ENCODE peak calls at places on chromosomes 5 and 9, in four cellular contexts. D is heart right ventricle; I is upper lobe of right lung; N is stimulated activated effector memory CD8-positive, alpha-beta T cell treated with anti-CD3 and anti-CD28 coated beads, Interleukin-12 subunit alpha, Interleukin-12 subunit beta, amount 100 ng/mL, for 72 hours. W is an unnamed sample.
A peak's percentile ranks its signal among the peaks of the same experiment; 100 is the strongest.

GRCh38 chr9:36174731-36175130 is 5.5 kb downstream of the CCIN start:
- ATAC-seq in D (no peak), N (no peak), I (no peak), W (no peak)

GRCh38 chr9:115393976-115394775 is 276.2 kb upstream of the TNC start:
- ATAC-seq in N (no peak), D (no peak), I (no peak), W (no peak)

GRCh38 chr5:55657443-55657842 is 54.7 kb downstream of the SLC38A9 start:
- ATAC-seq in D (no peak), N (no peak), I (no peak), W (no peak)

GRCh38 chr9:96126321-96126881 is 175.6 kb downstream of the HSD17B3 start:
- ATAC-seq in I (no peak), D (no peak), N (no peak), W (no peak)

GRCh38 chr5:154238776-154239481 is 48.4 kb downstream of the GALNT10 start:
- ATAC-seq in D (no peak), N (no peak), I (no peak), W (no peak)

GRCh38 chr5:115349001-115349817 is 52.8 kb upstream of the CCDC112 start:
- ATAC-seq in D (peak; percentile 81), I (peak; percentile 75), N (peak; percentile 67), W (no peak)

GRCh38 chr5:172800088-172800551 is 29.1 kb upstream of the DUSP1 start:
- ATAC-seq in N (no peak), D (peak; percentile 31), I (peak; percentile 91), W (no peak)

GRCh38 chr9:112809351-112809848 is 58.8 kb downstream of the SNX30 start:
- ATAC-seq in N (peak; percentile 36), I (peak; percentile 83), D (peak; percentile 61), W (no peak)

GRCh38 chr5:22708770-22709328 is 144.3 kb downstream of the CDH12 start:
- ATAC-seq in I (no peak), N (no peak), D (no peak), W (no peak)

GRCh38 chr9:132762896-132763295 is 92.6 kb downstream of the GTF3C4 start:
- ATAC-seq in I (no peak), N (no peak), D (no peak), W (no peak)

GRCh38 chr5:96200611-96201010 is 232.4 kb downstream of the PCSK1 start:
- ATAC-seq in I (peak; percentile 82), N (no peak), D (peak; percentile 70), W (no peak)

GRCh38 chr5:112238473-112238872 is 180.6 kb downstream of the EPB41L4A start:
- ATAC-seq in D (peak; percentile 29), I (no peak), N (peak; percentile 21), W (no peak)

W was measured in activated T-helper 17 cell treated with anti-CD3 and anti-CD28 coated beads, Interleukin-2, amount 50 U/mL, for 72 hours.